ENCODE peak calls at places on chromosome 10, in four cellular contexts. S is H9, M is H1, T is trophoblast cell. R is an unnamed sample.

GRCh38 chr10:97612386-97612785 is 20.9 kb downstream of the MORN4 start:
- DNase-seq in S (peak; percentile 51), M (peak; percentile 27), T (peak; percentile 30), R (peak; percentile 83)

GRCh38 chr10:116160271-116160670 is 112.7 kb downstream of the GFRA1 start:
- DNase-seq in S (no peak), M (no peak), T (peak; percentile 33), R (no peak)

GRCh38 chr10:10852464-10852863 is 165.2 kb upstream of the CELF2 start:
- DNase-seq in S (no peak), M (no peak), T (no peak), R (no peak)

GRCh38 chr10:104120903-104121484 is 977 bp upstream of the SFR1 start:
- DNase-seq in S (peak; percentile 87), M (peak; percentile 29), T (peak; percentile 94), R (peak; percentile 98)

GRCh38 chr10:6647811-6648526 is 67.9 kb upstream of the PRKCQ start:
- DNase-seq in S (peak; percentile 86), M (peak; percentile 58), T (peak; percentile 21), R (peak; percentile 90)

GRCh38 chr10:23994459-23995046 is 214.4 kb upstream of the KIAA1217 start:
- DNase-seq in S (peak; percentile 62), M (peak; percentile 27), T (peak; percentile 58), R (peak; percentile 69)

GRCh38 chr10:102675887-102676616 is 31.8 kb downstream of the TRIM8 start:
- DNase-seq in S (no peak), M (no peak), T (no peak), R (no peak)

GRCh38 chr10:101130984-101131961 is at the start of gene TLX1:
- DNase-seq in S (peak; percentile 83), M (no peak), T (no peak), R (peak; percentile 56)

GRCh38 chr10:12499587-12499986 is 150.2 kb downstream of the CAMK1D start:
- DNase-seq in S (no peak), M (no peak), T (no peak), R (no peak)

GRCh38 chr10:72010234-72010992 is 46.2 kb downstream of the CHST3 start:
- DNase-seq in S (no peak), M (no peak), T (no peak), R (no peak)

GRCh38 chr10:99467236-99467999 is 37.0 kb upstream of the GOT1 start:
- DNase-seq in S (no peak), M (no peak), T (no peak), R (peak; percentile 33)

GRCh38 chr10:1195828-1196227 is 139.6 kb downstream of the WDR37 start:
- DNase-seq in S (peak; percentile 50), M (no peak), T (no peak), R (peak; percentile 65)

GRCh38 chr10:46299531-46300366 is 13.0 kb downstream of the ANTXRL start:
- DNase-seq in S (peak; percentile 41), M (no peak), T (no peak), R (no peak)

GRCh38 chr10:35598379-35598778 is 6.8 kb upstream of the GJD4 start:
- DNase-seq in S (no peak), M (no peak), T (no peak), R (peak; percentile 24)

GRCh38 chr10:110455440-110455839 is 42.3 kb upstream of the DUSP5 start:
- DNase-seq in S (no peak), M (no peak), T (no peak), R (no peak)

GRCh38 chr10:113753020-113753692 is 1.7 kb downstream of the PLEKHS1 start:
- DNase-seq in S (no peak), M (no peak), T (no peak), R (no peak)

GRCh38 chr10:22911889-22912762 is 15.7 kb upstream of the ARMC3 start:
- DNase-seq in S (no peak), M (no peak), T (no peak), R (no peak)

GRCh38 chr10:3774814-3775670 is 10.0 kb downstream of the KLF6 start:
- DNase-seq in S (peak; percentile 10), M (no peak), T (peak; percentile 82), R (peak; percentile 22)

GRCh38 chr10:128078136-128078969 is 47.9 kb downstream of the MKI67 start:
- DNase-seq in S (peak; percentile 77), M (peak; percentile 19), T (peak; percentile 50), R (peak; percentile 51)

GRCh38 chr10:27537812-27538211 is 33.7 kb downstream of the RAB18 start:
- DNase-seq in S (no peak), M (no peak), T (no peak), R (no peak)

GRCh38 chr10:43809211-43809930 is 160.7 kb upstream of the ZNF32 start:
- DNase-seq in S (no peak), M (no peak), T (no peak), R (no peak)

GRCh38 chr10:97058521-97058920 is 127.2 kb downstream of the SLIT1 start:
- DNase-seq in S (no peak), M (no peak), T (no peak), R (no peak)

GRCh38 chr10:109875151-109875568 is 48.2 kb downstream of the XPNPEP1 start:
- DNase-seq in S (no peak), M (no peak), T (no peak), R (no peak)

GRCh38 chr10:22252286-22252800 is 34.5 kb upstream of the EBLN1 start:
- DNase-seq in S (peak; percentile 46), M (no peak), T (no peak), R (peak; percentile 49)

GRCh38 chr10:97713351-97713827 is at the start of gene MARVELD1:
- DNase-seq in S (peak; percentile 88), M (no peak), T (no peak), R (peak; percentile 91)

GRCh38 chr10:44006826-44007225 is 358.1 kb upstream of the ZNF32 start:
- DNase-seq in S (no peak), M (no peak), T (no peak), R (no peak)

GRCh38 chr10:119313645-119314044 is 106.3 kb downstream of the GRK5 start:
- DNase-seq in S (no peak), M (no peak), T (no peak), R (no peak)

GRCh38 chr10:14374745-14375445 is 44.2 kb upstream of the FRMD4A start:
- DNase-seq in S (no peak), M (no peak), T (no peak), R (no peak)

DNA sequence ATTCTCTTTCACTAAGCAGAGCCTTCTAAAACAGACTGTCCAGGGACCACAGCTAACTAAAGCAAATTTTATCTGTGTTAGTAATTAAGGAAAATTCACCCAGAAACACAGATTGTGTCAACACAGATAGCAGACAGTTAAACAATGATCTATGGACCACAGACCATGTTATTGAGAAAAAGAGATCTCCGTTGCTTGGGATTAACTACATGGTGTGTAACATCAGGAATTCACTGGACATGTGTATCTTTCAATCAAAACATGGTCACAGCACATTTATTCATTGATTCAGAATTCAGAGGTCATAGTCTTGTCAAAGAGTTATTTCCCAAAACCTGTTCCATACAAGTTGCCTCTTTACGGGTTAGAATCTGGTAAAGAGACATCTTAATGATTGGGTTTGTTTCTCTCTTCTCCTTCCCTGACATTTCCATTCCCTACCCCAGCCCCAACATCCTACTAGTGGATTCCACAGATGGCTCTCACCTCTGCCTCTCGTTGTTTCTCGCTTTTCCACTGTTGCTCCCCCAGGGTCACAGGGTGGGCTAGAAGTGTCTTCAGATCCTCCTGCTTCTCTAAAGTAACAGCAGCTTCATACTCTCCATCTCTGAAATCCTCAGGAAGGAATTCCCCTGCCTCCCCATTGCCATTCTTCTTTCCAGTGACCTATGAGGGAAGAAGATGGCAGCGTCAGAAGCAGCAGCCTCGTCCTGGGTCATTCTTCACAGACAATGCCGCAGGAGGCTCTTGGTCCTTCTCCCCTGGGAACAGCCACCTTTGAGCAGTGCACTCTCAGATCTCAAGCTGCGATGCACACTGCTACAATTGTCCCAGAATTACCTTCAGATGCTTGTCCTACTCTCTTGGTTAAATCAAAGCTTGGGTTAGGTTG is 958 bp downstream of the ANKRD1 start:
- DNase-seq in S (no peak), M (no peak), T (no peak), R (peak; percentile 58)
- H3K4ac ChIP-seq in S (no peak overlapping the region), M (no peak overlapping the region), T (peak overlapping the region; percentile 53), R (no peak overlapping the region)

GRCh38 chr10:68560201-68560915 is at the start of gene TET1:
- DNase-seq in S (peak; percentile 87), M (peak; percentile 59), T (no peak), R (peak; percentile 94)

GRCh38 chr10:68560916-68561691 is 967 bp downstream of the TET1 start:
- DNase-seq in S (peak; percentile 61), M (no peak), T (no peak), R (peak; percentile 70)

GRCh38 chr10:68558478-68558877 is 1.7 kb upstream of the TET1 start:
- DNase-seq in S (no peak), M (no peak), T (no peak), R (no peak)

GRCh38 chr10:68559872-68560200 is 301 bp upstream of the TET1 start:
- DNase-seq in S (no peak), M (no peak), T (no peak), R (no peak)

DNA sequence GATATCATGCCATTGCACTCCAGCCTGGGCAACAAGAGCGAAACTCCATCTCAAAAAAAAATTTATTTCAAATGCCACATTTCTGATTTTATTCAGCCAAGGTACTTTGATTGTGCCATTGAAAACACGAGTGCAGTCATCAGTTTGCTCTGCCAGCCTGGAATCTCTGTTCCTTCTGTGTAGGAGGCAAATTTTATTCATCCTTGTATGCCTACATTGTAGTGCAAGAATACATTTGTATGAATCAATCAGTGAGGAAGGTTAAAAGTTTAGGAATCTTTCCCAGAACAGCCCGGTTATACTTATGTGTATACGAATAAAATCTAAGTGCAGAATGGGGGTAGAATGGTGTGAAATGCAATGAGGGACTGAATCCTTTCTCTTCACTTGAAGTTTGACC is 886 bp upstream of the TET1 start:
- DNase-seq in S (no peak), M (no peak), T (no peak), R (no peak)
- H3K4me2 ChIP-seq in S (no peak overlapping the region), M (no peak overlapping the region), T (no peak overlapping the region), R (no peak overlapping the region)

GRCh38 chr10:132549416-132549815 is 11.8 kb downstream of the INPP5A start:
- DNase-seq in S (no peak), M (no peak), T (no peak), R (no peak)

GRCh38 chr10:132547421-132547861 is 9.9 kb downstream of the INPP5A start:
- DNase-seq in S (no peak), M (no peak), T (no peak), R (no peak)

GRCh38 chr10:132546567-132547420 is 9.2 kb downstream of the INPP5A start:
- DNase-seq in S (no peak), M (no peak), T (no peak), R (no peak)

GRCh38 chr10:132548869-132549268 is 11.3 kb downstream of the INPP5A start:
- DNase-seq in S (no peak), M (no peak), T (no peak), R (no peak)

DNA sequence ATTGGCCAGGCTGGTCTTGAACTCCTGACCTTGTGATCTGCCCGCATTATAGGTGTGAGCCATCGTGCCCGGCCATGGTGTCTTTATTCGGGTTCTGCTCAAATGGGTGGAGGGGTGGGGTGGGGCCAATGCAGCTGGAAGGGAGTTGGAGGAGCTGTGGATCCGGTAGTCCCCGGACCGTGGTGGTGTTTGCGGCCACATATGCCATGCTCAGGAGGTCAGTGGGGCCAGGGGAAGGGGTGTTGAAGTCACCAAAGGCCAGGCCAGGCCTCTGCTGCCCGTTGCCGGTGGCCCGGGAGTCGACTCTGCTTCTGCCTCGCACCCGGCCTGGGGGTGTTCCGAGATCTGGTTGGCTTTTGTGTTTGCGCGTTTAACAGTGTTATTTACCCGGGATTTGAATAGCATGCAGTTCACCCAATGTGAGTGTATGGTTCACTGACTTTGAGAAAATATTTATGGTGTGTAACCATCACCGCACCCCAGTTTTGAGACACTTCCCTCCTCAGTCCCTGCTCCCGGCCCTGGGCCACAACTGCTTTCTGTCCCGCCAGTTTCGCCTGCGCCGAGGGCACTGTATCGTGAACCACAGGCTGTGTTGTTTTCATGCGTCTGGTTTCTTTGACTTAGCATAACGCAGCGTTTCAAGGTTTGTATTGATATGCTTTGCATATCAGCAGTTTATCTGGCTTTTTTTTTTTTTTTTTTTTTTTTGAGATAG is 10.7 kb downstream of the INPP5A start:
- DNase-seq in S (no peak), M (no peak), T (no peak), R (no peak)
- H3K79me2 ChIP-seq in S (peaks cover 2% of the 10 kb centered on the region), M (no peaks in the 10 kb centered on the region), T (no peaks in the 10 kb centered on the region), R (peaks cover 1% of the 10 kb centered on the region)

GRCh38 chr10:30172663-30173062 is 113.3 kb upstream of the JCAD start:
- DNase-seq in S (no peak), M (no peak), T (no peak), R (no peak)
- H3K4ac ChIP-seq in S (no peak overlapping the region), M (no peak overlapping the region), T (no peak overlapping the region), R (no peak overlapping the region)